ENCODE peak calls at places on chromosome 2, in seven cellular contexts. One of them, this sample, is unnamed.

GRCh38 chr2:46198931-46199330 is 98.3 kb upstream of the EPAS1 start:
- DNase-seq in neural progenitor cell: no peak
- DNase-seq in IMR-90: no peak
- DNase-seq in heart left ventricle: peak; percentile 29
- DNase-seq in trophoblast cell: peak; percentile 48
- DNase-seq in kidney epithelial cell: no peak
- DNase-seq in neuronal stem cell: no peak
- DNase-seq in this sample: no peak

GRCh38 chr2:216679658-216680024 is 15.7 kb downstream of the IGFBP5 start:
- DNase-seq in neural progenitor cell: no peak
- DNase-seq in IMR-90: peak; percentile 17
- DNase-seq in heart left ventricle: peak; percentile 86
- DNase-seq in trophoblast cell: no peak
- DNase-seq in kidney epithelial cell: no peak
- DNase-seq in neuronal stem cell: no peak
- DNase-seq in this sample: no peak

GRCh38 chr2:227155395-227155794 is 8.6 kb downstream of the COL4A4 start:
- DNase-seq in neural progenitor cell: no peak
- DNase-seq in IMR-90: no peak
- DNase-seq in heart left ventricle: no peak
- DNase-seq in trophoblast cell: no peak
- DNase-seq in kidney epithelial cell: no peak
- DNase-seq in neuronal stem cell: no peak
- DNase-seq in this sample: no peak

GRCh38 chr2:64230540-64230939 is 86.3 kb upstream of the PELI1 start:
- DNase-seq in neural progenitor cell: no peak
- DNase-seq in IMR-90: no peak
- DNase-seq in heart left ventricle: no peak
- DNase-seq in trophoblast cell: peak; percentile 50
- DNase-seq in kidney epithelial cell: no peak
- DNase-seq in neuronal stem cell: no peak
- DNase-seq in this sample: no peak

GRCh38 chr2:27884546-27884945 is 5.6 kb downstream of the RBKS start:
- DNase-seq in neural progenitor cell: no peak
- DNase-seq in IMR-90: no peak
- DNase-seq in heart left ventricle: no peak
- DNase-seq in trophoblast cell: no peak
- DNase-seq in kidney epithelial cell: no peak
- DNase-seq in neuronal stem cell: no peak
- DNase-seq in this sample: no peak

GRCh38 chr2:229154381-229154780 is 116.7 kb downstream of the PID1 start:
- DNase-seq in neural progenitor cell: no peak
- DNase-seq in IMR-90: peak; percentile 14
- DNase-seq in heart left ventricle: no peak
- DNase-seq in trophoblast cell: peak; percentile 89
- DNase-seq in kidney epithelial cell: no peak
- DNase-seq in neuronal stem cell: no peak
- DNase-seq in this sample: no peak

GRCh38 chr2:236688157-236688556 is 118.5 kb downstream of the ACKR3 start:
- DNase-seq in neural progenitor cell: no peak
- DNase-seq in IMR-90: no peak
- DNase-seq in heart left ventricle: no peak
- DNase-seq in trophoblast cell: no peak
- DNase-seq in kidney epithelial cell: no peak
- DNase-seq in neuronal stem cell: no peak
- DNase-seq in this sample: no peak

GRCh38 chr2:188983427-188984101 is 9.4 kb downstream of the COL3A1 start:
- DNase-seq in neural progenitor cell: peak; percentile 32
- DNase-seq in IMR-90: peak; percentile 78
- DNase-seq in heart left ventricle: no peak
- DNase-seq in trophoblast cell: no peak
- DNase-seq in kidney epithelial cell: no peak
- DNase-seq in neuronal stem cell: no peak
- DNase-seq in this sample: no peak

GRCh38 chr2:189305291-189305943 is 125.9 kb upstream of the COL5A2 start:
- DNase-seq in neural progenitor cell: no peak
- DNase-seq in IMR-90: peak; percentile 68
- DNase-seq in heart left ventricle: no peak
- DNase-seq in trophoblast cell: no peak
- DNase-seq in kidney epithelial cell: no peak
- DNase-seq in neuronal stem cell: no peak
- DNase-seq in this sample: no peak

GRCh38 chr2:107325983-107326786 is 440.2 kb upstream of the ST6GAL2 start:
- DNase-seq in neural progenitor cell: no peak
- DNase-seq in IMR-90: no peak
- DNase-seq in heart left ventricle: peak; percentile 44
- DNase-seq in trophoblast cell: no peak
- DNase-seq in kidney epithelial cell: no peak
- DNase-seq in neuronal stem cell: no peak
- DNase-seq in this sample: peak; percentile 41

GRCh38 chr2:165725421-165725820 is 68.6 kb downstream of the GALNT3 start:
- DNase-seq in neural progenitor cell: no peak
- DNase-seq in IMR-90: peak; percentile 81
- DNase-seq in heart left ventricle: no peak
- DNase-seq in trophoblast cell: no peak
- DNase-seq in kidney epithelial cell: peak; percentile 5
- DNase-seq in neuronal stem cell: no peak
- DNase-seq in this sample: no peak

GRCh38 chr2:206082298-206082843 is 3.6 kb downstream of the INO80D start:
- DNase-seq in neural progenitor cell: no peak
- DNase-seq in IMR-90: no peak
- DNase-seq in heart left ventricle: no peak
- DNase-seq in trophoblast cell: no peak
- DNase-seq in kidney epithelial cell: no peak
- DNase-seq in neuronal stem cell: no peak
- DNase-seq in this sample: no peak

GRCh38 chr2:58984731-58985130 is 743.6 kb upstream of the FANCL start:
- DNase-seq in neural progenitor cell: no peak
- DNase-seq in IMR-90: no peak
- DNase-seq in heart left ventricle: no peak
- DNase-seq in trophoblast cell: no peak
- DNase-seq in kidney epithelial cell: no peak
- DNase-seq in neuronal stem cell: no peak
- DNase-seq in this sample: no peak

GRCh38 chr2:20182241-20182931 is 42.5 kb downstream of the SDC1 start:
- DNase-seq in neural progenitor cell: no peak
- DNase-seq in IMR-90: peak; percentile 73
- DNase-seq in heart left ventricle: no peak
- DNase-seq in trophoblast cell: no peak
- DNase-seq in kidney epithelial cell: no peak
- DNase-seq in neuronal stem cell: no peak
- DNase-seq in this sample: no peak

GRCh38 chr2:121648611-121649401 is 456 bp downstream of the CLASP1 start:
- DNase-seq in neural progenitor cell: peak; percentile 75
- DNase-seq in IMR-90: peak; percentile 65
- DNase-seq in heart left ventricle: peak; percentile 65
- DNase-seq in trophoblast cell: no peak
- DNase-seq in kidney epithelial cell: no peak
- DNase-seq in neuronal stem cell: no peak
- DNase-seq in this sample: peak; percentile 35

GRCh38 chr2:37561615-37562569 is 109.5 kb downstream of the CDC42EP3 start:
- DNase-seq in neural progenitor cell: no peak
- DNase-seq in IMR-90: peak; percentile 94
- DNase-seq in heart left ventricle: no peak
- DNase-seq in trophoblast cell: peak; percentile 53
- DNase-seq in kidney epithelial cell: peak; percentile 86
- DNase-seq in neuronal stem cell: no peak
- DNase-seq in this sample: no peak

GRCh38 chr2:3728104-3729054 is 25.0 kb downstream of the DCDC2C start:
- DNase-seq in neural progenitor cell: peak; percentile 71
- DNase-seq in IMR-90: peak; percentile 67
- DNase-seq in heart left ventricle: no peak
- DNase-seq in trophoblast cell: no peak
- DNase-seq in kidney epithelial cell: no peak
- DNase-seq in neuronal stem cell: peak; percentile 41
- DNase-seq in this sample: no peak

GRCh38 chr2:150639383-150639782 is 151.9 kb upstream of the RND3 start:
- DNase-seq in neural progenitor cell: no peak
- DNase-seq in IMR-90: no peak
- DNase-seq in heart left ventricle: no peak
- DNase-seq in trophoblast cell: no peak
- DNase-seq in kidney epithelial cell: no peak
- DNase-seq in neuronal stem cell: no peak
- DNase-seq in this sample: no peak

GRCh38 chr2:150644298-150645067 is 157.0 kb upstream of the RND3 start:
- DNase-seq in neural progenitor cell: no peak
- DNase-seq in IMR-90: peak; percentile 85
- DNase-seq in heart left ventricle: no peak
- DNase-seq in trophoblast cell: no peak
- DNase-seq in kidney epithelial cell: no peak
- DNase-seq in neuronal stem cell: no peak
- DNase-seq in this sample: no peak

GRCh38 chr2:150643106-150643730 is 155.8 kb upstream of the RND3 start:
- DNase-seq in neural progenitor cell: no peak
- DNase-seq in IMR-90: peak; percentile 21
- DNase-seq in heart left ventricle: no peak
- DNase-seq in trophoblast cell: peak; percentile 15
- DNase-seq in kidney epithelial cell: no peak
- DNase-seq in neuronal stem cell: no peak
- DNase-seq in this sample: no peak

DNA sequence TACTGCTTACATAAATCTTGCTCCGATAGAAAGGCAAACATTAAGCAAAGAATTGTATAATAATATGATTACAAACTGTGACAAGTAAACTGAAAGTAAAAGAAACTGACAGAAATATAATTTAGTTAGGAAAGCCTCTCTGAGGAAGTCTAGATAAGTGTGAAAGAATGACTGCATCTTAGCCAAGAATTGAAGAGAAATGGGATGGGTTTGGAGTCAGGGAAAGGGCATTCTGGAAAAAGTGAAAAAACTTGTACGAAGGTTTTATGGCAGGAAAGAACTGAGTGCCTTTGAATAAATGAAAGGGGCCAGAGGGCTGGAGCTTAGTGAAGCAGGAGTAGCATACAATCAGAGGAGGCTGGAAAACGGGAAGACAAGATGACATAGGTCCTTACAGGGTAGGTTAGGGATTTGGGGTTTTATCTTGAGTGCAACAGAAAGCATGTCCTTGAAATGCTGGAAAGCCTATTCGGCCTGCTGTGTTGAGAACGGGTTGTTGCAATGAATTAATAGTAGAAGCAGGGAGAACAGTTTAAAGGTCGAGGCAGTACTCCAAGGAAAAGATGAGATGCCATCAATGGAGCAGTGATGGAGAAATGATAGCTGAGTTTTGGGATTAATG is 152.6 kb upstream of the RND3 start:
- DNase-seq in neural progenitor cell: no peak
- DNase-seq in IMR-90: peak; percentile 10
- DNase-seq in heart left ventricle: no peak
- DNase-seq in trophoblast cell: no peak
- DNase-seq in kidney epithelial cell: no peak
- DNase-seq in neuronal stem cell: no peak
- DNase-seq in this sample: no peak
- H3K4me3 ChIP-seq in neural progenitor cell: no peak overlapping the region
- H3K4me3 ChIP-seq in IMR-90: peak overlapping the region; percentile 18
- H3K4me3 ChIP-seq in heart left ventricle: no peak overlapping the region
- H3K4me3 ChIP-seq in trophoblast cell: no peak overlapping the region
- H3K4me3 ChIP-seq in kidney epithelial cell: no peak overlapping the region
- H3K4me3 ChIP-seq in neuronal stem cell: no peak overlapping the region
- H3K4me3 ChIP-seq in this sample: no peak overlapping the region

GRCh38 chr2:99487906-99488305 is 1.9 kb downstream of the REV1 start:
- DNase-seq in neural progenitor cell: no peak
- DNase-seq in IMR-90: peak; percentile 71
- DNase-seq in heart left ventricle: no peak
- DNase-seq in trophoblast cell: no peak
- DNase-seq in kidney epithelial cell: no peak
- DNase-seq in neuronal stem cell: no peak
- DNase-seq in this sample: no peak
- H3K4me3 ChIP-seq in neural progenitor cell: no peak overlapping the region
- H3K4me3 ChIP-seq in IMR-90: no peak overlapping the region
- H3K4me3 ChIP-seq in heart left ventricle: no peak overlapping the region
- H3K4me3 ChIP-seq in trophoblast cell: no peak overlapping the region
- H3K4me3 ChIP-seq in kidney epithelial cell: no peak overlapping the region
- H3K4me3 ChIP-seq in neuronal stem cell: no peak overlapping the region
- H3K4me3 ChIP-seq in this sample: no peak overlapping the region

DNA sequence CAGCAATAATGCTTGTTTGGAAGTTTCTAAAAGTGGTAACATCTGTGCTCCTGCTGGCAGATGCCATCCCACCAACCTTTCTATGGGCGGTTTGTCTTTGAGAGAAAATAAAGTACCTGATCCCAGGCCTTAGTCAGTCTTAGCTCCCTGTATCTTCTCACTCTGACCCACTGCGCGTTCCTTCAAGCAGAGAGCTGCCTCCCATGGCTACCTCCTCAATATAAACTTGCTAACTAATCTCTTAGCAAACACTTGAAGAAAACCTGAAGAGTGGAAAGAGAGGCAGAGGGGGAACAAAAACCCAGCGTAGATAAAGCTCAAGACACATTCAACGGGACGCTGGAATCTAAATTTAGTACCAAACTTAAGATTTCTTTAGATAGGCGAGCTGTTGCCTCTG is 17.6 kb downstream of the ZEB2 start:
- DNase-seq in neural progenitor cell: peak; percentile 61
- DNase-seq in IMR-90: no peak
- DNase-seq in heart left ventricle: no peak
- DNase-seq in trophoblast cell: no peak
- DNase-seq in kidney epithelial cell: no peak
- DNase-seq in neuronal stem cell: no peak
- DNase-seq in this sample: no peak
- H3K4me3 ChIP-seq in neural progenitor cell: no peak overlapping the region
- H3K4me3 ChIP-seq in IMR-90: no peak overlapping the region
- H3K4me3 ChIP-seq in heart left ventricle: no peak overlapping the region
- H3K4me3 ChIP-seq in trophoblast cell: no peak overlapping the region
- H3K4me3 ChIP-seq in kidney epithelial cell: no peak overlapping the region
- H3K4me3 ChIP-seq in neuronal stem cell: no peak overlapping the region
- H3K4me3 ChIP-seq in this sample: no peak overlapping the region

GRCh38 chr2:232501331-232501771 is 13.7 kb upstream of the ECEL1 start:
- DNase-seq in neural progenitor cell: no peak
- DNase-seq in IMR-90: no peak
- DNase-seq in heart left ventricle: no peak
- DNase-seq in trophoblast cell: no peak
- DNase-seq in kidney epithelial cell: no peak
- DNase-seq in neuronal stem cell: no peak
- DNase-seq in this sample: no peak

GRCh38 chr2:232501794-232502499 is 14.3 kb upstream of the ECEL1 start:
- DNase-seq in neural progenitor cell: no peak
- DNase-seq in IMR-90: no peak
- DNase-seq in heart left ventricle: no peak
- DNase-seq in trophoblast cell: no peak
- DNase-seq in kidney epithelial cell: no peak
- DNase-seq in neuronal stem cell: no peak
- DNase-seq in this sample: no peak

GRCh38 chr2:232503792-232504323 is 16.2 kb upstream of the ECEL1 start:
- DNase-seq in neural progenitor cell: no peak
- DNase-seq in IMR-90: no peak
- DNase-seq in heart left ventricle: no peak
- DNase-seq in trophoblast cell: no peak
- DNase-seq in kidney epithelial cell: no peak
- DNase-seq in neuronal stem cell: no peak
- DNase-seq in this sample: no peak

GRCh38 chr2:232502901-232503791 is 15.5 kb upstream of the ECEL1 start:
- DNase-seq in neural progenitor cell: peak; percentile 84
- DNase-seq in IMR-90: peak; percentile 45
- DNase-seq in heart left ventricle: no peak
- DNase-seq in trophoblast cell: peak; percentile 45
- DNase-seq in kidney epithelial cell: no peak
- DNase-seq in neuronal stem cell: peak; percentile 64
- DNase-seq in this sample: no peak

DNA sequence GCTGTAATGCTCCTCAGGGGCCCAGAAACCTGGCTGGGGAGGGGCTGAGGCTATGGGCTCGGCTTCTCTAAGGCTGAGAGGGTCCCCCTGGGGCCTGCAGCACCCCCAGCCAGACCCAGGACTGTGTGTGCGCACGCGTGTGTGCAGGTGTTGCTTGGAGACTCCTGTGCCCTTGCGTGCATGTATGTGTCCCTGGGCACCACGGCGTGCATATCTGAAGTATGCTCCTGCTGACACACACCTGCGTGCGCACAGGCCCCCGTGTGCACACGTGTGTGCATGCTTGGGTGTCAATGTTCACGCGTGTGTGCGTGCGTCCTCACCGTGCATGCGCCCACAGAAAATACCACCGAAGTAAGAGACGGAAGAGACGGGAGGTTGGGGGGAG is 14.9 kb upstream of the ECEL1 start:
- DNase-seq in neural progenitor cell: no peak
- DNase-seq in IMR-90: peak; percentile 6
- DNase-seq in heart left ventricle: no peak
- DNase-seq in trophoblast cell: no peak
- DNase-seq in kidney epithelial cell: no peak
- DNase-seq in neuronal stem cell: no peak
- DNase-seq in this sample: no peak
- H3K4me3 ChIP-seq in neural progenitor cell: peak overlapping the region; percentile 49
- H3K4me3 ChIP-seq in IMR-90: no peak overlapping the region
- H3K4me3 ChIP-seq in heart left ventricle: no peak overlapping the region
- H3K4me3 ChIP-seq in trophoblast cell: no peak overlapping the region
- H3K4me3 ChIP-seq in kidney epithelial cell: no peak overlapping the region
- H3K4me3 ChIP-seq in neuronal stem cell: peak overlapping the region; percentile 37
- H3K4me3 ChIP-seq in this sample: no peak overlapping the region